ENCODE peak calls at places on chromosomes 4 and X, in seven cellular contexts. One of them, this sample, is unnamed.

GRCh38 chrX:97189668-97190067 is 306.0 kb downstream of the RPA4 start:
- DNase-seq in NCI-H1092: no peak
- DNase-seq in T-helper 2 cell: no peak
- DNase-seq in psoas muscle: no peak
- DNase-seq in NCI-H2081: no peak
- DNase-seq in right lobe of liver: no peak
- DNase-seq in CD8-positive, alpha-beta memory T cell: no peak
- DNase-seq in this sample: no peak

GRCh38 chrX:39397561-39398200 is 596.4 kb downstream of the MID1IP1 start:
- DNase-seq in NCI-H1092: peak
- DNase-seq in T-helper 2 cell: no peak
- DNase-seq in psoas muscle: no peak
- DNase-seq in NCI-H2081: peak
- DNase-seq in right lobe of liver: no peak
- DNase-seq in CD8-positive, alpha-beta memory T cell: no peak
- DNase-seq in this sample: no peak

GRCh38 chr4:147938481-147938880 is 206.6 kb downstream of the ARHGAP10 start:
- DNase-seq in NCI-H1092: no peak
- DNase-seq in T-helper 2 cell: no peak
- DNase-seq in psoas muscle: no peak
- DNase-seq in NCI-H2081: no peak
- DNase-seq in right lobe of liver: no peak
- DNase-seq in CD8-positive, alpha-beta memory T cell: no peak
- DNase-seq in this sample: no peak

GRCh38 chrX:45309096-45309495 is 108.4 kb upstream of the DIPK2B start:
- DNase-seq in NCI-H1092: no peak
- DNase-seq in T-helper 2 cell: no peak
- DNase-seq in psoas muscle: no peak
- DNase-seq in NCI-H2081: no peak
- DNase-seq in right lobe of liver: no peak
- DNase-seq in CD8-positive, alpha-beta memory T cell: no peak
- DNase-seq in this sample: no peak

GRCh38 chr4:3679851-3680311 is 86.3 kb upstream of the ADRA2C start:
- DNase-seq in NCI-H1092: no peak
- DNase-seq in T-helper 2 cell: no peak
- DNase-seq in psoas muscle: no peak
- DNase-seq in NCI-H2081: no peak
- DNase-seq in right lobe of liver: no peak
- DNase-seq in CD8-positive, alpha-beta memory T cell: no peak
- DNase-seq in this sample: no peak

GRCh38 chr4:158656439-158656838 is 15.2 kb downstream of the C4orf46 start:
- DNase-seq in NCI-H1092: no peak
- DNase-seq in T-helper 2 cell: no peak
- DNase-seq in psoas muscle: no peak
- DNase-seq in NCI-H2081: no peak
- DNase-seq in right lobe of liver: no peak
- DNase-seq in CD8-positive, alpha-beta memory T cell: no peak
- DNase-seq in this sample: no peak

GRCh38 chr4:7062816-7063215 is 5.0 kb downstream of the GRPEL1 start:
- DNase-seq in NCI-H1092: no peak
- DNase-seq in T-helper 2 cell: no peak
- DNase-seq in psoas muscle: no peak
- DNase-seq in NCI-H2081: no peak
- DNase-seq in right lobe of liver: no peak
- DNase-seq in CD8-positive, alpha-beta memory T cell: no peak
- DNase-seq in this sample: no peak

GRCh38 chr4:108446554-108446953 is 173.8 kb upstream of the RPL34 start:
- DNase-seq in NCI-H1092: no peak
- DNase-seq in T-helper 2 cell: no peak
- DNase-seq in psoas muscle: no peak
- DNase-seq in NCI-H2081: no peak
- DNase-seq in right lobe of liver: no peak
- DNase-seq in CD8-positive, alpha-beta memory T cell: no peak
- DNase-seq in this sample: no peak

GRCh38 chr4:3311095-3311372 is 18.2 kb downstream of the RGS12 start:
- DNase-seq in NCI-H1092: no peak
- DNase-seq in T-helper 2 cell: no peak
- DNase-seq in psoas muscle: no peak
- DNase-seq in NCI-H2081: no peak
- DNase-seq in right lobe of liver: no peak
- DNase-seq in CD8-positive, alpha-beta memory T cell: no peak
- DNase-seq in this sample: no peak

GRCh38 chrX:17078031-17078730 is 131.7 kb downstream of the REPS2 start:
- DNase-seq in NCI-H1092: no peak
- DNase-seq in T-helper 2 cell: no peak
- DNase-seq in psoas muscle: no peak
- DNase-seq in NCI-H2081: no peak
- DNase-seq in right lobe of liver: no peak
- DNase-seq in CD8-positive, alpha-beta memory T cell: no peak
- DNase-seq in this sample: no peak

GRCh38 chrX:139924069-139924695 is 8.7 kb downstream of the ATP11C start:
- DNase-seq in NCI-H1092: no peak
- DNase-seq in T-helper 2 cell: no peak
- DNase-seq in psoas muscle: no peak
- DNase-seq in NCI-H2081: no peak
- DNase-seq in right lobe of liver: no peak
- DNase-seq in CD8-positive, alpha-beta memory T cell: no peak
- DNase-seq in this sample: no peak

GRCh38 chr4:110630621-110631402 is 7.9 kb upstream of the PITX2 start:
- DNase-seq in NCI-H1092: no peak
- DNase-seq in T-helper 2 cell: no peak
- DNase-seq in psoas muscle: no peak
- DNase-seq in NCI-H2081: no peak
- DNase-seq in right lobe of liver: no peak
- DNase-seq in CD8-positive, alpha-beta memory T cell: no peak
- DNase-seq in this sample: no peak

GRCh38 chr4:123418486-123418931 is 21.9 kb downstream of the SPRY1 start:
- DNase-seq in NCI-H1092: peak
- DNase-seq in T-helper 2 cell: no peak
- DNase-seq in psoas muscle: no peak
- DNase-seq in NCI-H2081: peak
- DNase-seq in right lobe of liver: no peak
- DNase-seq in CD8-positive, alpha-beta memory T cell: no peak
- DNase-seq in this sample: peak

GRCh38 chr4:137310593-137311490 is 221.5 kb downstream of the PCDH18 start:
- DNase-seq in NCI-H1092: no peak
- DNase-seq in T-helper 2 cell: no peak
- DNase-seq in psoas muscle: no peak
- DNase-seq in NCI-H2081: no peak
- DNase-seq in right lobe of liver: no peak
- DNase-seq in CD8-positive, alpha-beta memory T cell: no peak
- DNase-seq in this sample: no peak

GRCh38 chr4:83255584-83255983 is 29.0 kb downstream of the COQ2 start:
- DNase-seq in NCI-H1092: no peak
- DNase-seq in T-helper 2 cell: no peak
- DNase-seq in psoas muscle: no peak
- DNase-seq in NCI-H2081: no peak
- DNase-seq in right lobe of liver: no peak
- DNase-seq in CD8-positive, alpha-beta memory T cell: no peak
- DNase-seq in this sample: peak

GRCh38 chrX:40213092-40213491 is 115.3 kb upstream of the BCOR start:
- DNase-seq in NCI-H1092: no peak
- DNase-seq in T-helper 2 cell: no peak
- DNase-seq in psoas muscle: no peak
- DNase-seq in NCI-H2081: no peak
- DNase-seq in right lobe of liver: no peak
- DNase-seq in CD8-positive, alpha-beta memory T cell: no peak
- DNase-seq in this sample: no peak

GRCh38 chrX:11944486-11944885 is 186.4 kb downstream of the MSL3 start:
- DNase-seq in NCI-H1092: peak
- DNase-seq in T-helper 2 cell: no peak
- DNase-seq in psoas muscle: no peak
- DNase-seq in NCI-H2081: peak
- DNase-seq in right lobe of liver: no peak
- DNase-seq in CD8-positive, alpha-beta memory T cell: no peak
- DNase-seq in this sample: no peak

This sample was measured in G401.